ENCODE peak calls at places on chromosome 6, in eight cellular contexts. One of them, this sample, is unnamed.

GRCh38 chr6:34047913-34048867 is 97.7 kb downstream of the GRM4 start:
- DNase-seq in CD4-positive, CD25-positive, alpha-beta regulatory T cell: no peak
- DNase-seq in dorsolateral prefrontal cortex: no peak
- DNase-seq in right cardiac atrium: no peak
- DNase-seq in RWPE1: no peak
- DNase-seq in GM23248: no peak
- DNase-seq in ovary: no peak
- DNase-seq in HL-60: no peak
- DNase-seq in this sample: no peak

GRCh38 chr6:51893356-51893755 is 194.1 kb downstream of the PKHD1 start:
- DNase-seq in CD4-positive, CD25-positive, alpha-beta regulatory T cell: no peak
- DNase-seq in dorsolateral prefrontal cortex: no peak
- DNase-seq in right cardiac atrium: no peak
- DNase-seq in RWPE1: no peak
- DNase-seq in GM23248: no peak
- DNase-seq in ovary: no peak
- DNase-seq in HL-60: no peak
- DNase-seq in this sample: no peak

GRCh38 chr6:132300323-132300949 is 100.8 kb downstream of the MOXD1 start:
- DNase-seq in CD4-positive, CD25-positive, alpha-beta regulatory T cell: peak; percentile 35
- DNase-seq in dorsolateral prefrontal cortex: peak; percentile 24
- DNase-seq in right cardiac atrium: no peak
- DNase-seq in RWPE1: peak; percentile 41
- DNase-seq in GM23248: peak; percentile 81
- DNase-seq in ovary: no peak
- DNase-seq in HL-60: peak; percentile 44
- DNase-seq in this sample: no peak

GRCh38 chr6:1322725-1323219 is 10.9 kb downstream of the FOXQ1 start:
- DNase-seq in CD4-positive, CD25-positive, alpha-beta regulatory T cell: no peak
- DNase-seq in dorsolateral prefrontal cortex: no peak
- DNase-seq in right cardiac atrium: no peak
- DNase-seq in RWPE1: no peak
- DNase-seq in GM23248: peak; percentile 38
- DNase-seq in ovary: no peak
- DNase-seq in HL-60: no peak
- DNase-seq in this sample: no peak

GRCh38 chr6:53795254-53795701 is 473 bp downstream of the LRRC1 start:
- DNase-seq in CD4-positive, CD25-positive, alpha-beta regulatory T cell: no peak
- DNase-seq in dorsolateral prefrontal cortex: no peak
- DNase-seq in right cardiac atrium: no peak
- DNase-seq in RWPE1: no peak
- DNase-seq in GM23248: no peak
- DNase-seq in ovary: no peak
- DNase-seq in HL-60: peak; percentile 7
- DNase-seq in this sample: no peak

GRCh38 chr6:109336221-109336955 is 45.9 kb downstream of the CD164 start:
- DNase-seq in CD4-positive, CD25-positive, alpha-beta regulatory T cell: no peak
- DNase-seq in dorsolateral prefrontal cortex: no peak
- DNase-seq in right cardiac atrium: no peak
- DNase-seq in RWPE1: peak; percentile 42
- DNase-seq in GM23248: peak; percentile 47
- DNase-seq in ovary: no peak
- DNase-seq in HL-60: no peak
- DNase-seq in this sample: no peak

GRCh38 chr6:157329829-157330228 is 6.5 kb upstream of the TMEM242 start:
- DNase-seq in CD4-positive, CD25-positive, alpha-beta regulatory T cell: no peak
- DNase-seq in dorsolateral prefrontal cortex: no peak
- DNase-seq in right cardiac atrium: no peak
- DNase-seq in RWPE1: peak; percentile 26
- DNase-seq in GM23248: peak; percentile 46
- DNase-seq in ovary: no peak
- DNase-seq in HL-60: no peak
- DNase-seq in this sample: no peak

GRCh38 chr6:159982726-159983506 is 14.0 kb downstream of the IGF2R start:
- DNase-seq in CD4-positive, CD25-positive, alpha-beta regulatory T cell: peak; percentile 55
- DNase-seq in dorsolateral prefrontal cortex: no peak
- DNase-seq in right cardiac atrium: no peak
- DNase-seq in RWPE1: no peak
- DNase-seq in GM23248: peak; percentile 38
- DNase-seq in ovary: no peak
- DNase-seq in HL-60: peak; percentile 62
- DNase-seq in this sample: peak; percentile 62

GRCh38 chr6:105844275-105844848 is 241.8 kb upstream of the PRDM1 start:
- DNase-seq in CD4-positive, CD25-positive, alpha-beta regulatory T cell: no peak
- DNase-seq in dorsolateral prefrontal cortex: peak; percentile 55
- DNase-seq in right cardiac atrium: peak; percentile 75
- DNase-seq in RWPE1: no peak
- DNase-seq in GM23248: peak; percentile 33
- DNase-seq in ovary: no peak
- DNase-seq in HL-60: no peak
- DNase-seq in this sample: no peak

GRCh38 chr6:82554706-82555105 is 191.1 kb downstream of the TPBG start:
- DNase-seq in CD4-positive, CD25-positive, alpha-beta regulatory T cell: no peak
- DNase-seq in dorsolateral prefrontal cortex: no peak
- DNase-seq in right cardiac atrium: no peak
- DNase-seq in RWPE1: no peak
- DNase-seq in GM23248: peak; percentile 13
- DNase-seq in ovary: no peak
- DNase-seq in HL-60: no peak
- DNase-seq in this sample: no peak

GRCh38 chr6:147131728-147132127 is 72.5 kb upstream of the STXBP5 start:
- DNase-seq in CD4-positive, CD25-positive, alpha-beta regulatory T cell: no peak
- DNase-seq in dorsolateral prefrontal cortex: no peak
- DNase-seq in right cardiac atrium: no peak
- DNase-seq in RWPE1: no peak
- DNase-seq in GM23248: peak; percentile 46
- DNase-seq in ovary: no peak
- DNase-seq in HL-60: peak; percentile 77
- DNase-seq in this sample: no peak

GRCh38 chr6:128882991-128883571 is at the start of gene LAMA2:
- DNase-seq in CD4-positive, CD25-positive, alpha-beta regulatory T cell: no peak
- DNase-seq in dorsolateral prefrontal cortex: peak; percentile 66
- DNase-seq in right cardiac atrium: peak; percentile 96
- DNase-seq in RWPE1: no peak
- DNase-seq in GM23248: peak; percentile 85
- DNase-seq in ovary: peak; percentile 87
- DNase-seq in HL-60: no peak
- DNase-seq in this sample: no peak

GRCh38 chr6:129672345-129672691 is 37.7 kb downstream of the ARHGAP18 start:
- DNase-seq in CD4-positive, CD25-positive, alpha-beta regulatory T cell: no peak
- DNase-seq in dorsolateral prefrontal cortex: no peak
- DNase-seq in right cardiac atrium: no peak
- DNase-seq in RWPE1: no peak
- DNase-seq in GM23248: no peak
- DNase-seq in ovary: no peak
- DNase-seq in HL-60: no peak
- DNase-seq in this sample: no peak

GRCh38 chr6:17429381-17430061 is 36.1 kb downstream of the CAP2 start:
- DNase-seq in CD4-positive, CD25-positive, alpha-beta regulatory T cell: no peak
- DNase-seq in dorsolateral prefrontal cortex: no peak
- DNase-seq in right cardiac atrium: no peak
- DNase-seq in RWPE1: no peak
- DNase-seq in GM23248: peak; percentile 34
- DNase-seq in ovary: no peak
- DNase-seq in HL-60: no peak
- DNase-seq in this sample: no peak

GRCh38 chr6:53139841-53140413 is 8.7 kb downstream of the GCM1 start:
- DNase-seq in CD4-positive, CD25-positive, alpha-beta regulatory T cell: no peak
- DNase-seq in dorsolateral prefrontal cortex: no peak
- DNase-seq in right cardiac atrium: no peak
- DNase-seq in RWPE1: no peak
- DNase-seq in GM23248: no peak
- DNase-seq in ovary: no peak
- DNase-seq in HL-60: no peak
- DNase-seq in this sample: no peak

GRCh38 chr6:135962731-135963130 is 111.2 kb downstream of the PDE7B start:
- DNase-seq in CD4-positive, CD25-positive, alpha-beta regulatory T cell: no peak
- DNase-seq in dorsolateral prefrontal cortex: no peak
- DNase-seq in right cardiac atrium: no peak
- DNase-seq in RWPE1: no peak
- DNase-seq in GM23248: peak; percentile 84
- DNase-seq in ovary: no peak
- DNase-seq in HL-60: no peak
- DNase-seq in this sample: no peak

GRCh38 chr6:33430991-33431879 is 11.4 kb downstream of the SYNGAP1 start:
- DNase-seq in CD4-positive, CD25-positive, alpha-beta regulatory T cell: peak; percentile 93
- DNase-seq in dorsolateral prefrontal cortex: peak; percentile 85
- DNase-seq in right cardiac atrium: peak; percentile 87
- DNase-seq in RWPE1: peak; percentile 73
- DNase-seq in GM23248: peak; percentile 64
- DNase-seq in ovary: peak; percentile 78
- DNase-seq in HL-60: peak; percentile 58
- DNase-seq in this sample: peak; percentile 77

GRCh38 chr6:33929575-33930288 is 125.9 kb upstream of the MLN start:
- DNase-seq in CD4-positive, CD25-positive, alpha-beta regulatory T cell: no peak
- DNase-seq in dorsolateral prefrontal cortex: no peak
- DNase-seq in right cardiac atrium: peak; percentile 76
- DNase-seq in RWPE1: no peak
- DNase-seq in GM23248: no peak
- DNase-seq in ovary: peak; percentile 74
- DNase-seq in HL-60: no peak
- DNase-seq in this sample: no peak

GRCh38 chr6:33123732-33124524 is 48.1 kb downstream of the HLA-DPB1 start:
- DNase-seq in CD4-positive, CD25-positive, alpha-beta regulatory T cell: peak; percentile 61
- DNase-seq in dorsolateral prefrontal cortex: no peak
- DNase-seq in right cardiac atrium: no peak
- DNase-seq in RWPE1: peak; percentile 36
- DNase-seq in GM23248: peak; percentile 50
- DNase-seq in ovary: no peak
- DNase-seq in HL-60: peak; percentile 54
- DNase-seq in this sample: peak; percentile 27

GRCh38 chr6:141618180-141618581 is 514.5 kb upstream of the GJE1 start:
- DNase-seq in CD4-positive, CD25-positive, alpha-beta regulatory T cell: no peak
- DNase-seq in dorsolateral prefrontal cortex: no peak
- DNase-seq in right cardiac atrium: no peak
- DNase-seq in RWPE1: no peak
- DNase-seq in GM23248: no peak
- DNase-seq in ovary: no peak
- DNase-seq in HL-60: no peak
- DNase-seq in this sample: no peak

GRCh38 chr6:102749210-102749971 is 1355.9 kb downstream of the GRIK2 start:
- DNase-seq in CD4-positive, CD25-positive, alpha-beta regulatory T cell: no peak
- DNase-seq in dorsolateral prefrontal cortex: no peak
- DNase-seq in right cardiac atrium: no peak
- DNase-seq in RWPE1: no peak
- DNase-seq in GM23248: no peak
- DNase-seq in ovary: no peak
- DNase-seq in HL-60: no peak
- DNase-seq in this sample: no peak

GRCh38 chr6:13331516-13332348 is 3.4 kb upstream of the TBC1D7 start:
- DNase-seq in CD4-positive, CD25-positive, alpha-beta regulatory T cell: peak; percentile 56
- DNase-seq in dorsolateral prefrontal cortex: no peak
- DNase-seq in right cardiac atrium: no peak
- DNase-seq in RWPE1: no peak
- DNase-seq in GM23248: peak; percentile 49
- DNase-seq in ovary: no peak
- DNase-seq in HL-60: no peak
- DNase-seq in this sample: no peak

GRCh38 chr6:36064770-36065396 is 37.3 kb downstream of the MAPK14 start:
- DNase-seq in CD4-positive, CD25-positive, alpha-beta regulatory T cell: no peak
- DNase-seq in dorsolateral prefrontal cortex: no peak
- DNase-seq in right cardiac atrium: no peak
- DNase-seq in RWPE1: no peak
- DNase-seq in GM23248: no peak
- DNase-seq in ovary: no peak
- DNase-seq in HL-60: no peak
- DNase-seq in this sample: no peak

GRCh38 chr6:149451361-149452061 is 33.3 kb downstream of the ZC3H12D start:
- DNase-seq in CD4-positive, CD25-positive, alpha-beta regulatory T cell: no peak
- DNase-seq in dorsolateral prefrontal cortex: peak; percentile 36
- DNase-seq in right cardiac atrium: peak; percentile 82
- DNase-seq in RWPE1: no peak
- DNase-seq in GM23248: peak; percentile 72
- DNase-seq in ovary: peak; percentile 46
- DNase-seq in HL-60: no peak
- DNase-seq in this sample: no peak

GRCh38 chr6:29777319-29777718 is 50.3 kb upstream of the HLA-G start:
- DNase-seq in CD4-positive, CD25-positive, alpha-beta regulatory T cell: no peak
- DNase-seq in dorsolateral prefrontal cortex: no peak
- DNase-seq in right cardiac atrium: no peak
- DNase-seq in RWPE1: no peak
- DNase-seq in GM23248: no peak
- DNase-seq in ovary: no peak
- DNase-seq in HL-60: no peak
- DNase-seq in this sample: no peak
- H3K27ac ChIP-seq in CD4-positive, CD25-positive, alpha-beta regulatory T cell: no peak overlapping the region
- H3K27ac ChIP-seq in dorsolateral prefrontal cortex: no peak overlapping the region
- H3K27ac ChIP-seq in right cardiac atrium: no peak overlapping the region
- H3K27ac ChIP-seq in RWPE1: no peak overlapping the region
- H3K27ac ChIP-seq in GM23248: no peak overlapping the region
- H3K27ac ChIP-seq in ovary: no peak overlapping the region
- H3K27ac ChIP-seq in HL-60: no peak overlapping the region
- H3K27ac ChIP-seq in this sample: no peak overlapping the region

GRCh38 chr6:3910264-3910663 is 61.1 kb downstream of the FAM50B start:
- DNase-seq in CD4-positive, CD25-positive, alpha-beta regulatory T cell: no peak
- DNase-seq in dorsolateral prefrontal cortex: no peak
- DNase-seq in right cardiac atrium: no peak
- DNase-seq in RWPE1: no peak
- DNase-seq in GM23248: no peak
- DNase-seq in ovary: no peak
- DNase-seq in HL-60: no peak
- DNase-seq in this sample: no peak
- H3K27ac ChIP-seq in CD4-positive, CD25-positive, alpha-beta regulatory T cell: no peak overlapping the region
- H3K27ac ChIP-seq in dorsolateral prefrontal cortex: no peak overlapping the region
- H3K27ac ChIP-seq in right cardiac atrium: no peak overlapping the region
- H3K27ac ChIP-seq in RWPE1: no peak overlapping the region
- H3K27ac ChIP-seq in GM23248: no peak overlapping the region
- H3K27ac ChIP-seq in ovary: no peak overlapping the region
- H3K27ac ChIP-seq in HL-60: no peak overlapping the region
- H3K27ac ChIP-seq in this sample: no peak overlapping the region

DNA sequence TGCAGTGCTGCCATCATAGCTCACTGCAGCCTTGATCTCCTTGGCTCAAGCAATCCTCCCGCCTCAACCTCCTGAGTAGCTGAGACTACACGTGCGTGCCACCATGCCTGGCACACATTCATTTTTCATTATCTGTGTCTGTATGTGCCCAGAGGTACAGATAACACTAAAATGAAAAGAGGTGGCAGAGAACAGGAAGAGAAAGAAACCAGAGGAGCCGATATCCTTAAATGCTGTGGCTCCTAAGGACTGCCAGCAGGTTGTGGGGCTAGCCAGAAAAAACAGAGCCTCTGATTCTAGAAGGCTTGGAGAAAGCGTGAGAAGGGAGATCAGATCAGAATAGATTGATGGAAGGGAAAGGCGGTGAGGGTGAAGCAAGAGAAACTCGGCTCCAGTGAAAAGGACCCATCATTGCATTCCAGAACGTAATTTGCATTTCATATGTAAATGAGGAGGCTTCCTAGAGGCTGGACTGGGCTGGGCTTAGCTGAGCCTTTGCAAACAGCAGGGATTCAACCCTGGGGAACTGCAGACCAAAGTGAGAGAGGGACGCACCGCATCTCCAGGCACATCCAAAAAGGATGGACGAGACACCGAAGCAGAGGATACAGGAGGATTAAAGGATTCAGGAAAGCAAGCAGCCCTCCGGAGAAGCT is 64.2 kb downstream of the GCNT2 start:
- DNase-seq in CD4-positive, CD25-positive, alpha-beta regulatory T cell: no peak
- DNase-seq in dorsolateral prefrontal cortex: no peak
- DNase-seq in right cardiac atrium: no peak
- DNase-seq in RWPE1: no peak
- DNase-seq in GM23248: no peak
- DNase-seq in ovary: no peak
- DNase-seq in HL-60: no peak
- DNase-seq in this sample: no peak
- H3K27ac ChIP-seq in CD4-positive, CD25-positive, alpha-beta regulatory T cell: no peak overlapping the region
- H3K27ac ChIP-seq in dorsolateral prefrontal cortex: no peak overlapping the region
- H3K27ac ChIP-seq in right cardiac atrium: peak overlapping the region; percentile 42
- H3K27ac ChIP-seq in RWPE1: no peak overlapping the region
- H3K27ac ChIP-seq in GM23248: no peak overlapping the region
- H3K27ac ChIP-seq in ovary: no peak overlapping the region
- H3K27ac ChIP-seq in HL-60: no peak overlapping the region
- H3K27ac ChIP-seq in this sample: peak overlapping the region; percentile 77

GRCh38 chr6:120129228-120129627 is 779.7 kb upstream of the MAN1A1 start:
- DNase-seq in CD4-positive, CD25-positive, alpha-beta regulatory T cell: no peak
- DNase-seq in dorsolateral prefrontal cortex: no peak
- DNase-seq in right cardiac atrium: no peak
- DNase-seq in RWPE1: no peak
- DNase-seq in GM23248: no peak
- DNase-seq in ovary: no peak
- DNase-seq in HL-60: no peak
- DNase-seq in this sample: no peak
- H3K27ac ChIP-seq in CD4-positive, CD25-positive, alpha-beta regulatory T cell: no peak overlapping the region
- H3K27ac ChIP-seq in dorsolateral prefrontal cortex: no peak overlapping the region
- H3K27ac ChIP-seq in right cardiac atrium: no peak overlapping the region
- H3K27ac ChIP-seq in RWPE1: no peak overlapping the region
- H3K27ac ChIP-seq in GM23248: no peak overlapping the region
- H3K27ac ChIP-seq in ovary: no peak overlapping the region
- H3K27ac ChIP-seq in HL-60: no peak overlapping the region
- H3K27ac ChIP-seq in this sample: no peak overlapping the region